ENCODE peak calls at places on chromosome 11, in eight cellular contexts. O, G, L, E, Q, P, Z and U are unnamed samples.

GRCh38 chr11:71447791-71448256 is 369 bp downstream of the DHCR7 start:
- DNase-seq in O (peak; percentile 26), G (no peak), L (peak; percentile 20), E (peak; percentile 28), Q (no peak), P (no peak), Z (peak; percentile 11), U (peak; percentile 47)

GRCh38 chr11:73528877-73529530 is 68.9 kb downstream of the FAM168A start:
- DNase-seq in O (no peak), G (no peak), L (no peak), E (peak; percentile 5), Q (no peak), P (no peak), Z (peak; percentile 11), U (no peak)

GRCh38 chr11:830295-831131 is 2.2 kb upstream of the CD151 start:
- DNase-seq in O (peak; percentile 72), G (peak; percentile 93), L (no peak), E (peak; percentile 82), Q (peak; percentile 88), P (no peak), Z (no peak), U (peak; percentile 84)

GRCh38 chr11:34198523-34198922 is 93.1 kb downstream of the NAT10 start:
- DNase-seq in O (peak; percentile 18), G (no peak), L (no peak), E (no peak), Q (no peak), P (no peak), Z (no peak), U (no peak)

GRCh38 chr11:31936309-31936708 is 125.2 kb upstream of the PAX6 start:
- DNase-seq in O (no peak), G (no peak), L (no peak), E (no peak), Q (no peak), P (no peak), Z (no peak), U (no peak)

GRCh38 chr11:70067036-70067435 is 11.1 kb upstream of the ANO1 start:
- DNase-seq in O (no peak), G (no peak), L (no peak), E (no peak), Q (no peak), P (no peak), Z (no peak), U (no peak)

GRCh38 chr11:122309262-122309925 is 193.4 kb upstream of the BLID start:
- DNase-seq in O (no peak), G (no peak), L (no peak), E (peak; percentile 3), Q (peak; percentile 22), P (peak; percentile 10), Z (no peak), U (no peak)

GRCh38 chr11:1150769-1151365 is 6.9 kb upstream of the MUC5AC start:
- DNase-seq in O (peak; percentile 24), G (no peak), L (no peak), E (peak; percentile 47), Q (peak; percentile 61), P (no peak), Z (no peak), U (peak; percentile 11)

GRCh38 chr11:100914415-100914814 is 215.2 kb downstream of the PGR start:
- DNase-seq in O (no peak), G (no peak), L (no peak), E (no peak), Q (no peak), P (no peak), Z (no peak), U (no peak)

GRCh38 chr11:61256710-61257482 is 15.9 kb downstream of the PGA5 start:
- DNase-seq in O (no peak), G (no peak), L (no peak), E (no peak), Q (no peak), P (no peak), Z (no peak), U (no peak)

GRCh38 chr11:73647459-73648100 is 1.2 kb downstream of the PLEKHB1 start:
- DNase-seq in O (peak; percentile 85), G (peak; percentile 95), L (peak; percentile 90), E (peak; percentile 84), Q (peak; percentile 92), P (peak; percentile 41), Z (peak; percentile 87), U (peak; percentile 94)